ENCODE peak calls at places on chromosomes 2 and 18, in six cellular contexts. One of them, this sample, is unnamed.

GRCh38 chr2:79971807-79972206 is 332.7 kb downstream of the LRRTM1 start:
- DNase-seq in activated T-helper 9 cell treated with anti-CD3 and anti-CD28 coated beads, Interleukin-2, amount 50 U/mL, for 16 hours: no peak
- DNase-seq in stimulated activated CD8-positive, alpha-beta memory T cell treated with anti-CD3 and anti-CD28 coated beads, Interleukin-15, amount 100 ng/mL, for 1 hour: no peak
- DNase-seq in iris pigment epithelial cell: peak; percentile 12
- DNase-seq in non-pigmented ciliary epithelial cell: no peak
- DNase-seq in occipital lobe: no peak
- DNase-seq in this sample: no peak

GRCh38 chr2:216765810-216766259 is 70.5 kb upstream of the IGFBP5 start:
- DNase-seq in activated T-helper 9 cell treated with anti-CD3 and anti-CD28 coated beads, Interleukin-2, amount 50 U/mL, for 16 hours: no peak
- DNase-seq in non-pigmented ciliary epithelial cell: no peak
- DNase-seq in iris pigment epithelial cell: no peak
- DNase-seq in stimulated activated CD8-positive, alpha-beta memory T cell treated with anti-CD3 and anti-CD28 coated beads, Interleukin-15, amount 100 ng/mL, for 1 hour: no peak
- DNase-seq in occipital lobe: no peak
- DNase-seq in this sample: no peak

GRCh38 chr18:12699747-12700146 is 2.8 kb downstream of the CEP76 start:
- DNase-seq in activated T-helper 9 cell treated with anti-CD3 and anti-CD28 coated beads, Interleukin-2, amount 50 U/mL, for 16 hours: no peak
- DNase-seq in occipital lobe: no peak
- DNase-seq in non-pigmented ciliary epithelial cell: no peak
- DNase-seq in iris pigment epithelial cell: no peak
- DNase-seq in stimulated activated CD8-positive, alpha-beta memory T cell treated with anti-CD3 and anti-CD28 coated beads, Interleukin-15, amount 100 ng/mL, for 1 hour: no peak
- DNase-seq in this sample: no peak

GRCh38 chr2:240912878-240913809 is 7.0 kb downstream of the CROCC2 start:
- DNase-seq in stimulated activated CD8-positive, alpha-beta memory T cell treated with anti-CD3 and anti-CD28 coated beads, Interleukin-15, amount 100 ng/mL, for 1 hour: no peak
- DNase-seq in iris pigment epithelial cell: peak; percentile 27
- DNase-seq in activated T-helper 9 cell treated with anti-CD3 and anti-CD28 coated beads, Interleukin-2, amount 50 U/mL, for 16 hours: no peak
- DNase-seq in non-pigmented ciliary epithelial cell: no peak
- DNase-seq in occipital lobe: no peak
- DNase-seq in this sample: no peak

GRCh38 chr2:42101641-42102605 is 54.1 kb downstream of the PKDCC start:
- DNase-seq in iris pigment epithelial cell: peak; percentile 93
- DNase-seq in occipital lobe: no peak
- DNase-seq in stimulated activated CD8-positive, alpha-beta memory T cell treated with anti-CD3 and anti-CD28 coated beads, Interleukin-15, amount 100 ng/mL, for 1 hour: peak; percentile 89
- DNase-seq in non-pigmented ciliary epithelial cell: peak; percentile 77
- DNase-seq in activated T-helper 9 cell treated with anti-CD3 and anti-CD28 coated beads, Interleukin-2, amount 50 U/mL, for 16 hours: peak; percentile 90
- DNase-seq in this sample: peak; percentile 41

GRCh38 chr18:369224-370010 is 101.6 kb upstream of the THOC1 start:
- DNase-seq in stimulated activated CD8-positive, alpha-beta memory T cell treated with anti-CD3 and anti-CD28 coated beads, Interleukin-15, amount 100 ng/mL, for 1 hour: no peak
- DNase-seq in iris pigment epithelial cell: peak; percentile 32
- DNase-seq in occipital lobe: no peak
- DNase-seq in activated T-helper 9 cell treated with anti-CD3 and anti-CD28 coated beads, Interleukin-2, amount 50 U/mL, for 16 hours: no peak
- DNase-seq in non-pigmented ciliary epithelial cell: no peak
- DNase-seq in this sample: no peak

GRCh38 chr2:14011186-14011585 is 621.3 kb upstream of the LRATD1 start:
- DNase-seq in stimulated activated CD8-positive, alpha-beta memory T cell treated with anti-CD3 and anti-CD28 coated beads, Interleukin-15, amount 100 ng/mL, for 1 hour: no peak
- DNase-seq in activated T-helper 9 cell treated with anti-CD3 and anti-CD28 coated beads, Interleukin-2, amount 50 U/mL, for 16 hours: no peak
- DNase-seq in non-pigmented ciliary epithelial cell: no peak
- DNase-seq in iris pigment epithelial cell: no peak
- DNase-seq in occipital lobe: no peak
- DNase-seq in this sample: no peak

GRCh38 chr18:12076424-12077140 is 17.1 kb upstream of the ANKRD62 start:
- DNase-seq in iris pigment epithelial cell: peak; percentile 51
- DNase-seq in activated T-helper 9 cell treated with anti-CD3 and anti-CD28 coated beads, Interleukin-2, amount 50 U/mL, for 16 hours: no peak
- DNase-seq in occipital lobe: no peak
- DNase-seq in stimulated activated CD8-positive, alpha-beta memory T cell treated with anti-CD3 and anti-CD28 coated beads, Interleukin-15, amount 100 ng/mL, for 1 hour: no peak
- DNase-seq in non-pigmented ciliary epithelial cell: no peak
- DNase-seq in this sample: no peak

GRCh38 chr2:80122675-80123074 is 181.9 kb downstream of the LRRTM1 start:
- DNase-seq in iris pigment epithelial cell: no peak
- DNase-seq in stimulated activated CD8-positive, alpha-beta memory T cell treated with anti-CD3 and anti-CD28 coated beads, Interleukin-15, amount 100 ng/mL, for 1 hour: no peak
- DNase-seq in non-pigmented ciliary epithelial cell: no peak
- DNase-seq in activated T-helper 9 cell treated with anti-CD3 and anti-CD28 coated beads, Interleukin-2, amount 50 U/mL, for 16 hours: no peak
- DNase-seq in occipital lobe: no peak
- DNase-seq in this sample: no peak

GRCh38 chr2:196245746-196246145 is 74.4 kb upstream of the STK17B start:
- DNase-seq in iris pigment epithelial cell: no peak
- DNase-seq in non-pigmented ciliary epithelial cell: no peak
- DNase-seq in stimulated activated CD8-positive, alpha-beta memory T cell treated with anti-CD3 and anti-CD28 coated beads, Interleukin-15, amount 100 ng/mL, for 1 hour: no peak
- DNase-seq in activated T-helper 9 cell treated with anti-CD3 and anti-CD28 coated beads, Interleukin-2, amount 50 U/mL, for 16 hours: no peak
- DNase-seq in occipital lobe: no peak
- DNase-seq in this sample: no peak

GRCh38 chr18:6781846-6782245 is 52.3 kb downstream of the ARHGAP28 start:
- DNase-seq in iris pigment epithelial cell: peak; percentile 52
- DNase-seq in occipital lobe: no peak
- DNase-seq in activated T-helper 9 cell treated with anti-CD3 and anti-CD28 coated beads, Interleukin-2, amount 50 U/mL, for 16 hours: no peak
- DNase-seq in non-pigmented ciliary epithelial cell: no peak
- DNase-seq in stimulated activated CD8-positive, alpha-beta memory T cell treated with anti-CD3 and anti-CD28 coated beads, Interleukin-15, amount 100 ng/mL, for 1 hour: no peak
- DNase-seq in this sample: no peak

GRCh38 chr2:165408191-165408590 is 61.3 kb upstream of the CSRNP3 start:
- DNase-seq in activated T-helper 9 cell treated with anti-CD3 and anti-CD28 coated beads, Interleukin-2, amount 50 U/mL, for 16 hours: no peak
- DNase-seq in non-pigmented ciliary epithelial cell: no peak
- DNase-seq in iris pigment epithelial cell: no peak
- DNase-seq in occipital lobe: no peak
- DNase-seq in stimulated activated CD8-positive, alpha-beta memory T cell treated with anti-CD3 and anti-CD28 coated beads, Interleukin-15, amount 100 ng/mL, for 1 hour: no peak
- DNase-seq in this sample: no peak

GRCh38 chr18:62739911-62740310 is 24.6 kb downstream of the PHLPP1 start:
- DNase-seq in occipital lobe: no peak
- DNase-seq in non-pigmented ciliary epithelial cell: no peak
- DNase-seq in activated T-helper 9 cell treated with anti-CD3 and anti-CD28 coated beads, Interleukin-2, amount 50 U/mL, for 16 hours: no peak
- DNase-seq in iris pigment epithelial cell: no peak
- DNase-seq in stimulated activated CD8-positive, alpha-beta memory T cell treated with anti-CD3 and anti-CD28 coated beads, Interleukin-15, amount 100 ng/mL, for 1 hour: no peak
- DNase-seq in this sample: no peak

GRCh38 chr2:179861777-179862117 is 335 bp upstream of the ZNF385B start:
- DNase-seq in stimulated activated CD8-positive, alpha-beta memory T cell treated with anti-CD3 and anti-CD28 coated beads, Interleukin-15, amount 100 ng/mL, for 1 hour: no peak
- DNase-seq in iris pigment epithelial cell: peak; percentile 6
- DNase-seq in occipital lobe: no peak
- DNase-seq in non-pigmented ciliary epithelial cell: no peak
- DNase-seq in activated T-helper 9 cell treated with anti-CD3 and anti-CD28 coated beads, Interleukin-2, amount 50 U/mL, for 16 hours: no peak
- DNase-seq in this sample: peak; percentile 14

GRCh38 chr18:62152844-62153243 is 34.0 kb downstream of the PIGN start:
- DNase-seq in stimulated activated CD8-positive, alpha-beta memory T cell treated with anti-CD3 and anti-CD28 coated beads, Interleukin-15, amount 100 ng/mL, for 1 hour: no peak
- DNase-seq in activated T-helper 9 cell treated with anti-CD3 and anti-CD28 coated beads, Interleukin-2, amount 50 U/mL, for 16 hours: no peak
- DNase-seq in iris pigment epithelial cell: no peak
- DNase-seq in occipital lobe: no peak
- DNase-seq in non-pigmented ciliary epithelial cell: no peak
- DNase-seq in this sample: no peak

GRCh38 chr2:61074100-61074499 is 8.4 kb downstream of the SANBR start:
- DNase-seq in occipital lobe: no peak
- DNase-seq in activated T-helper 9 cell treated with anti-CD3 and anti-CD28 coated beads, Interleukin-2, amount 50 U/mL, for 16 hours: no peak
- DNase-seq in non-pigmented ciliary epithelial cell: no peak
- DNase-seq in iris pigment epithelial cell: peak; percentile 8
- DNase-seq in stimulated activated CD8-positive, alpha-beta memory T cell treated with anti-CD3 and anti-CD28 coated beads, Interleukin-15, amount 100 ng/mL, for 1 hour: no peak
- DNase-seq in this sample: no peak

GRCh38 chr2:1591978-1592907 is 152.1 kb downstream of the PXDN start:
- DNase-seq in activated T-helper 9 cell treated with anti-CD3 and anti-CD28 coated beads, Interleukin-2, amount 50 U/mL, for 16 hours: no peak
- DNase-seq in stimulated activated CD8-positive, alpha-beta memory T cell treated with anti-CD3 and anti-CD28 coated beads, Interleukin-15, amount 100 ng/mL, for 1 hour: no peak
- DNase-seq in non-pigmented ciliary epithelial cell: peak; percentile 51
- DNase-seq in occipital lobe: no peak
- DNase-seq in iris pigment epithelial cell: peak; percentile 75
- DNase-seq in this sample: peak; percentile 72

GRCh38 chr2:44932079-44932478 is 9.4 kb upstream of the SIX3 start:
- DNase-seq in stimulated activated CD8-positive, alpha-beta memory T cell treated with anti-CD3 and anti-CD28 coated beads, Interleukin-15, amount 100 ng/mL, for 1 hour: no peak
- DNase-seq in iris pigment epithelial cell: no peak
- DNase-seq in activated T-helper 9 cell treated with anti-CD3 and anti-CD28 coated beads, Interleukin-2, amount 50 U/mL, for 16 hours: no peak
- DNase-seq in non-pigmented ciliary epithelial cell: no peak
- DNase-seq in occipital lobe: no peak
- DNase-seq in this sample: no peak

GRCh38 chr18:23702606-23703005 is 13.4 kb downstream of the LAMA3 start:
- DNase-seq in activated T-helper 9 cell treated with anti-CD3 and anti-CD28 coated beads, Interleukin-2, amount 50 U/mL, for 16 hours: no peak
- DNase-seq in iris pigment epithelial cell: no peak
- DNase-seq in occipital lobe: no peak
- DNase-seq in stimulated activated CD8-positive, alpha-beta memory T cell treated with anti-CD3 and anti-CD28 coated beads, Interleukin-15, amount 100 ng/mL, for 1 hour: no peak
- DNase-seq in non-pigmented ciliary epithelial cell: no peak
- DNase-seq in this sample: no peak

GRCh38 chr2:69023236-69023635 is 10.3 kb downstream of the ANTXR1 start:
- DNase-seq in stimulated activated CD8-positive, alpha-beta memory T cell treated with anti-CD3 and anti-CD28 coated beads, Interleukin-15, amount 100 ng/mL, for 1 hour: no peak
- DNase-seq in occipital lobe: no peak
- DNase-seq in activated T-helper 9 cell treated with anti-CD3 and anti-CD28 coated beads, Interleukin-2, amount 50 U/mL, for 16 hours: no peak
- DNase-seq in iris pigment epithelial cell: no peak
- DNase-seq in non-pigmented ciliary epithelial cell: no peak
- DNase-seq in this sample: no peak

GRCh38 chr2:16615687-16616615 is 49.7 kb downstream of the CYRIA start:
- DNase-seq in stimulated activated CD8-positive, alpha-beta memory T cell treated with anti-CD3 and anti-CD28 coated beads, Interleukin-15, amount 100 ng/mL, for 1 hour: no peak
- DNase-seq in occipital lobe: no peak
- DNase-seq in iris pigment epithelial cell: no peak
- DNase-seq in activated T-helper 9 cell treated with anti-CD3 and anti-CD28 coated beads, Interleukin-2, amount 50 U/mL, for 16 hours: no peak
- DNase-seq in non-pigmented ciliary epithelial cell: no peak
- DNase-seq in this sample: no peak

This sample was measured in psoas muscle.